ENCODE peak calls at places on chromosomes 2 and 18, in four cellular contexts. A is germinal center, I is A549, M is endothelial cell. E is an unnamed sample.

GRCh38 chr2:29278964-29279363 is 163.7 kb downstream of the CLIP4 start:
- DNase-seq in A (no peak), I (no peak), M (no peak), E (no peak)

GRCh38 chr2:102033028-102033749 is 41.4 kb downstream of the IL1R2 start:
- DNase-seq in A (peak; percentile 4), I (peak; percentile 67), M (no peak), E (peak; percentile 59)

GRCh38 chr18:42298744-42299685 is 344.0 kb downstream of the PIK3C3 start:
- DNase-seq in A (peak; percentile 46), I (peak; percentile 56), M (peak; percentile 76), E (peak; percentile 80)

GRCh38 chr2:50196775-50197482 is 835.0 kb downstream of the NRXN1 start:
- DNase-seq in A (no peak), I (no peak), M (no peak), E (no peak)

GRCh38 chr2:197207106-197207505 is 103.5 kb downstream of the ANKRD44 start:
- DNase-seq in A (no peak), I (no peak), M (no peak), E (peak; percentile 16)

GRCh38 chr2:182668671-182669070 is 47.4 kb upstream of the DNAJC10 start:
- DNase-seq in A (no peak), I (no peak), M (no peak), E (no peak)

GRCh38 chr2:195600796-195601195 is 56.2 kb upstream of the SLC39A10 start:
- DNase-seq in A (no peak), I (no peak), M (no peak), E (no peak)

GRCh38 chr18:74249181-74249968 is 42.4 kb downstream of the CYB5A start:
- DNase-seq in A (no peak), I (peak; percentile 82), M (no peak), E (peak; percentile 62)

GRCh38 chr2:57842531-57842930 is 204.1 kb upstream of the VRK2 start:
- DNase-seq in A (no peak), I (no peak), M (no peak), E (no peak)

GRCh38 chr2:237900891-237901831 is 41.7 kb downstream of the RAMP1 start:
- DNase-seq in A (no peak), I (no peak), M (no peak), E (no peak)

GRCh38 chr18:61199131-61199903 is 133.9 kb upstream of the CDH20 start:
- DNase-seq in A (no peak), I (no peak), M (no peak), E (peak; percentile 3)

GRCh38 chr2:66701251-66701650 is 266.3 kb downstream of the MEIS1 start:
- DNase-seq in A (no peak), I (no peak), M (no peak), E (no peak)

GRCh38 chr18:58263055-58263732 is 219.2 kb downstream of the NEDD4L start:
- DNase-seq in A (no peak), I (peak; percentile 37), M (no peak), E (no peak)

GRCh38 chr18:499351-500229 is 911 bp downstream of the COLEC12 start:
- DNase-seq in A (no peak), I (peak; percentile 19), M (peak; percentile 22), E (peak; percentile 56)

GRCh38 chr2:44572196-44572900 is 210.6 kb downstream of the CAMKMT start:
- DNase-seq in A (no peak), I (peak; percentile 39), M (no peak), E (no peak)

GRCh38 chr2:17592731-17593409 is 52.4 kb downstream of the VSNL1 start:
- DNase-seq in A (no peak), I (no peak), M (no peak), E (no peak)

GRCh38 chr2:232348936-232349335 is 29.6 kb upstream of the ALPP start:
- DNase-seq in A (no peak), I (peak; percentile 28), M (no peak), E (no peak)

E was measured in AG08395.